ENCODE peak calls at places on chromosome 19, in four cellular contexts. F is neural progenitor cell; A is activated CD8-positive, alpha-beta memory T cell treated with anti-CD3 and anti-CD28 coated beads, Interleukin-2, amount 50 U/mL, for 4 hours; S is brain microvascular endothelial cell. L is an unnamed sample.

GRCh38 chr19:33879818-33880575 is 83.3 kb downstream of the KCTD15 start:
- DNase-seq in F (no peak), A (no peak), S (no peak), L (no peak)

GRCh38 chr19:29400917-29401711 is 124.7 kb upstream of the VSTM2B start:
- DNase-seq in F (no peak), A (no peak), S (no peak), L (no peak)

GRCh38 chr19:46621191-46622117 is 3.4 kb downstream of the PTGIR start:
- DNase-seq in F (peak; percentile 43), A (no peak), S (no peak), L (no peak)

GRCh38 chr19:31459430-31459829 is 110.2 kb upstream of the TSHZ3 start:
- DNase-seq in F (no peak), A (no peak), S (no peak), L (no peak)

GRCh38 chr19:49421039-49421877 is 2.0 kb downstream of the PTH2 start:
- DNase-seq in F (peak; percentile 98), A (no peak), S (peak; percentile 49), L (peak; percentile 62)

GRCh38 chr19:48969276-48970138 is 4.4 kb downstream of the FTL start:
- DNase-seq in F (no peak), A (no peak), S (no peak), L (no peak)

GRCh38 chr19:14061751-14062557 is at the start of gene PALM3:
- DNase-seq in F (no peak), A (no peak), S (no peak), L (no peak)

GRCh38 chr19:19271828-19272599 is 1.1 kb downstream of the TM6SF2 start:
- DNase-seq in F (no peak), A (no peak), S (no peak), L (peak; percentile 62)

L was measured in Peyer's patch.